ENCODE peak calls at places on chromosomes 2 and 18, in seven cellular contexts. C is tibial nerve, X is sigmoid colon, T is breast epithelium, N is IMR-90, F is A549, V is K562. G is an unnamed sample.

GRCh38 chr2:139704606-139705005 is 924.4 kb upstream of the NXPH2 start:
- DNase-seq in X (no peak), N (no peak), C (no peak), F (no peak), V (no peak), T (no peak), G (no peak)

GRCh38 chr18:32126538-32126937 is 34.9 kb downstream of the RNF138 start:
- DNase-seq in F (no peak), N (no peak), T (no peak), C (no peak), V (no peak), X (no peak), G (no peak)

GRCh38 chr2:44429034-44429433 is 67.3 kb downstream of the CAMKMT start:
- DNase-seq in C (no peak), X (no peak), T (no peak), V (no peak), F (peak; percentile 76), N (peak; percentile 54), G (no peak)

GRCh38 chr2:240579771-240580614 is 6.5 kb upstream of the CAPN10 start:
- DNase-seq in C (no peak), T (no peak), F (peak; percentile 82), V (no peak), N (peak; percentile 89), X (peak; percentile 88), G (peak; percentile 78)

GRCh38 chr2:190887089-190887488 is 6.5 kb downstream of the GLS start:
- DNase-seq in V (no peak), C (no peak), N (peak; percentile 36), T (no peak), X (no peak), F (peak; percentile 31), G (no peak)

GRCh38 chr2:85431787-85432186 is 13.3 kb downstream of the SH2D6 start:
- DNase-seq in N (no peak), V (no peak), X (no peak), C (no peak), F (no peak), T (no peak), G (no peak)

GRCh38 chr2:75268112-75268511 is 68.8 kb upstream of the TACR1 start:
- DNase-seq in V (no peak), N (no peak), X (no peak), C (no peak), T (no peak), F (no peak), G (no peak)

GRCh38 chr2:162318280-162319222 is at the start of gene IFIH1:
- DNase-seq in X (peak; percentile 94), T (peak; percentile 82), C (peak; percentile 71), F (peak; percentile 78), V (peak; percentile 63), N (peak; percentile 89), G (peak; percentile 88)

GRCh38 chr2:113075030-113075429 is 7.3 kb downstream of the IL1F10 start:
- DNase-seq in T (no peak), V (no peak), C (no peak), N (no peak), F (no peak), X (no peak), G (no peak)

GRCh38 chr2:199302851-199303250 is 154.9 kb downstream of the SATB2 start:
- DNase-seq in N (peak; percentile 51), V (no peak), T (no peak), X (no peak), F (no peak), C (no peak), G (no peak)

GRCh38 chr2:29751390-29751789 is 170.0 kb downstream of the ALK start:
- DNase-seq in V (no peak), X (no peak), F (no peak), N (no peak), T (no peak), C (no peak), G (no peak)

GRCh38 chr2:88690591-88691338 is 708 bp upstream of the RPIA start:
- DNase-seq in F (peak; percentile 55), T (peak; percentile 62), C (no peak), V (peak; percentile 49), N (peak; percentile 2), X (no peak), G (peak; percentile 53)

GRCh38 chr2:172100080-172101007 is 2.4 kb downstream of the DLX2 start:
- DNase-seq in X (no peak), F (no peak), T (no peak), V (no peak), C (no peak), N (no peak), G (no peak)

GRCh38 chr2:191693151-191693550 is 15.2 kb downstream of the NABP1 start:
- DNase-seq in V (no peak), X (no peak), T (no peak), C (no peak), N (no peak), F (no peak), G (no peak)

GRCh38 chr2:159086874-159087273 is 118.4 kb downstream of the TANC1 start:
- DNase-seq in V (no peak), C (no peak), F (no peak), T (no peak), X (no peak), N (no peak), G (no peak)

GRCh38 chr2:160603771-160604510 is 110.3 kb upstream of the RBMS1 start:
- DNase-seq in V (no peak), X (no peak), T (no peak), N (no peak), F (no peak), C (no peak), G (no peak)

GRCh38 chr2:239177325-239177724 is 223.5 kb downstream of the HDAC4 start:
- DNase-seq in N (no peak), X (peak; percentile 60), V (no peak), T (peak; percentile 28), C (no peak), F (no peak), G (no peak)

GRCh38 chr2:203155406-203155805 is 83.4 kb upstream of the CYP20A1 start:
- DNase-seq in V (no peak), N (no peak), F (no peak), T (no peak), X (no peak), C (no peak), G (no peak)

GRCh38 chr2:191496838-191497237 is 181.1 kb upstream of the NABP1 start:
- DNase-seq in N (no peak), C (no peak), F (no peak), T (no peak), V (no peak), X (no peak), G (no peak)

GRCh38 chr2:138846216-138846821 is 66.1 kb upstream of the NXPH2 start:
- DNase-seq in N (peak; percentile 7), V (peak; percentile 52), F (peak; percentile 24), T (no peak), C (no peak), X (no peak), G (no peak)

GRCh38 chr18:41751161-41751560 is 203.9 kb upstream of the PIK3C3 start:
- DNase-seq in N (no peak), F (no peak), X (no peak), T (no peak), C (no peak), V (no peak), G (no peak)

GRCh38 chr2:64807417-64807816 is 153.7 kb upstream of the SERTAD2 start:
- DNase-seq in X (no peak), V (peak; percentile 19), C (no peak), N (peak; percentile 100), T (no peak), F (peak; percentile 84), G (no peak)

GRCh38 chr18:78073275-78073674 is 823.6 kb downstream of the GALR1 start:
- DNase-seq in C (no peak), V (no peak), N (no peak), F (no peak), X (no peak), T (no peak), G (no peak)

GRCh38 chr2:189013677-189014380 is 39.7 kb downstream of the COL3A1 start:
- DNase-seq in C (no peak), T (no peak), V (no peak), F (no peak), X (no peak), N (peak; percentile 38), G (no peak)

GRCh38 chr2:61436092-61436491 is 34.8 kb downstream of the USP34 start:
- DNase-seq in X (no peak), T (no peak), V (no peak), N (no peak), F (no peak), C (no peak), G (no peak)

GRCh38 chr18:79944126-79944731 is 7.2 kb downstream of the SLC66A2 start:
- DNase-seq in V (no peak), X (peak; percentile 67), F (no peak), N (no peak), T (peak; percentile 44), C (no peak), G (peak; percentile 57)

GRCh38 chr2:44275915-44276279 is 617 bp downstream of the SLC3A1 start:
- DNase-seq in N (peak; percentile 36), V (no peak), T (no peak), C (no peak), X (no peak), F (peak; percentile 54), G (no peak)

GRCh38 chr2:196162586-196163180 is 8.7 kb downstream of the STK17B start:
- DNase-seq in T (no peak), X (no peak), V (no peak), C (no peak), F (no peak), N (no peak), G (no peak)

GRCh38 chr2:152650768-152651371 is 66.4 kb downstream of the PRPF40A start:
- DNase-seq in N (no peak), V (no peak), F (no peak), T (no peak), C (no peak), X (no peak), G (no peak)
- TF ChIP-seq POLR2A in N (no peak), V (peak; percentile 61), F (no peak), T (no peak), C (no peak), X (no peak), G (no peak)

GRCh38 chr2:37671816-37672103 is 318 bp upstream of the CDC42EP3 start:
- DNase-seq in X (peak; percentile 69), N (no peak), C (no peak), V (no peak), F (no peak), T (no peak), G (no peak)
- TF ChIP-seq POLR2A in X (no peak), N (no peak), C (no peak), V (no peak), F (no peak), T (no peak), G (no peak)

GRCh38 chr2:156333951-156334495 is 1.5 kb upstream of the NR4A2 start:
- DNase-seq in T (peak; percentile 61), C (peak; percentile 45), X (peak; percentile 89), N (peak; percentile 58), V (peak; percentile 75), F (peak; percentile 55), G (peak; percentile 72)
- TF ChIP-seq POLR2A in T (no peak), C (peak; percentile 46), X (no peak), N (peak; percentile 87), V (peak; percentile 69), F (no peak), G (no peak)

DNA sequence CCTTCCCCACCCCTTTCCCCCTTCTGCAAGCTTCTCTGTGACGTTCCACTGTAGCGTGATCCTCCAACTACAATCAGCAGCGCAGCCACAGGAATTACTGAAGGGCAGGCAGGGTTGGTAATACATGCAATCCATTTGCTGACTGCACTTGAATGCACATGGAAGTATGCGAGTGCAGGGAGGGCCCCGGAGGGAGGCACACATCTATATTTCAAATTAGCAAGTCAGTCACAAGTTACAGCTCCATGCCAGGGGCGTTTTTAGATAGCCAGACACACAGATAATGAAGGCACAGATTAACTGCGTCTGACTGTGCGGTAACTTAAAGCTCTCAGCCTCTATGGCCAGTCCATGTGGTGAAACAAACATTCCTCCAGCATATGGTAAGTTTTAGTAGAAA is 209.2 kb upstream of the GATA6 start:
- DNase-seq in T (no peak), C (no peak), V (no peak), F (no peak), N (no peak), X (no peak), G (no peak)
- TF ChIP-seq POLR2A in T (no peak), C (no peak), V (no peak), F (no peak), N (no peak), X (no peak), G (no peak)